ENCODE peak calls at places on chromosome 18, in five cellular contexts. O is lower lobe of right lung; G is CD8-positive, alpha-beta T cell; P is epithelial cell of esophagus; H is Calu3. D is an unnamed sample.

GRCh38 chr18:31497711-31498449 is at the start of gene DSG2:
- DNase-seq in P (peak), H (peak), G (no peak), O (peak), D (no peak)

GRCh38 chr18:63545094-63545493 is 2.9 kb downstream of the SERPINB12 start:
- DNase-seq in G (no peak), P (no peak), H (no peak), O (no peak), D (no peak)

GRCh38 chr18:63137999-63138448 is 181.5 kb downstream of the BCL2 start:
- DNase-seq in H (no peak), G (no peak), O (no peak), P (no peak), D (no peak)

GRCh38 chr18:23935804-23936203 is 78.8 kb upstream of the TTC39C start:
- DNase-seq in G (no peak), O (no peak), H (no peak), P (no peak), D (no peak)

GRCh38 chr18:9260388-9261380 is 73.9 kb upstream of the TWSG1 start:
- DNase-seq in P (no peak), H (no peak), O (no peak), G (no peak), D (no peak)

GRCh38 chr18:23237524-23238151 is 102.4 kb downstream of the CABLES1 start:
- DNase-seq in P (peak), G (no peak), O (peak), H (no peak), D (no peak)

GRCh38 chr18:44238911-44239310 is 441.8 kb upstream of the SETBP1 start:
- DNase-seq in O (no peak), H (no peak), G (no peak), P (no peak), D (no peak)

GRCh38 chr18:62878305-62878704 is 163.0 kb downstream of the PHLPP1 start:
- DNase-seq in P (no peak), H (no peak), O (no peak), G (no peak), D (no peak)

GRCh38 chr18:64099244-64099643 is 49.6 kb downstream of the LINC00305 start:
- DNase-seq in H (no peak), G (no peak), O (no peak), P (no peak), D (no peak)

GRCh38 chr18:58831610-58832009 is 33.1 kb upstream of the ZNF532 start:
- DNase-seq in H (no peak), G (no peak), O (no peak), P (peak), D (no peak)

GRCh38 chr18:69109686-69110085 is 291.0 kb upstream of the DOK6 start:
- DNase-seq in G (no peak), H (no peak), O (no peak), P (no peak), D (no peak)

GRCh38 chr18:42745171-42745570 is 370.3 kb downstream of the RIT2 start:
- DNase-seq in G (no peak), H (no peak), O (no peak), P (no peak), D (no peak)

GRCh38 chr18:32763306-32763705 is 9.5 kb downstream of the KLHL14 start:
- DNase-seq in G (no peak), P (no peak), O (no peak), H (no peak), D (no peak)

GRCh38 chr18:68714707-68715496 is at the start of gene TMX3:
- DNase-seq in H (peak), O (peak), G (peak), P (peak), D (peak)

DNA sequence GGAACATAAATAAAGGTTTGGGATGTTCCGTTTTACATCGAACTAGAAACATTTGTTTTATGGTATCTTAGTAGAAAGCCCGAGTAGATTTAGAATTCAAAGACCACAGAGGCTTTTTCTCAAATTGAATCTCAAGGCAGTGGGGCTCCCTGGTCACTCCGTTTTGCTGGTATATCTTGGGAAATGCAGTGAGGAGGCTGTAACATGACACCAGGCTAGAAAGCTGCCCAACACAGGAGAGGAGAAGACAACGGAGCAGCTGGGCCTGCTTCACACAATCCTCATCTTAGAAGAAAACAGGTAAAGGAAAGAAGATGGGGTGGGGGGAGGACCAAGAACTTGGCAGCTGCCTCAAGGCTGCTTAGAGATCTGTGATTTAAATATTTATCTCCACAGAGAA is 38.3 kb upstream of the EPB41L3 start:
- DNase-seq in H (no peak), P (no peak), G (no peak), O (no peak), D (no peak)
- TF ChIP-seq CTCF in H (no peak), P (no peak), G (no peak), O (no peak), D (no peak)

DNA sequence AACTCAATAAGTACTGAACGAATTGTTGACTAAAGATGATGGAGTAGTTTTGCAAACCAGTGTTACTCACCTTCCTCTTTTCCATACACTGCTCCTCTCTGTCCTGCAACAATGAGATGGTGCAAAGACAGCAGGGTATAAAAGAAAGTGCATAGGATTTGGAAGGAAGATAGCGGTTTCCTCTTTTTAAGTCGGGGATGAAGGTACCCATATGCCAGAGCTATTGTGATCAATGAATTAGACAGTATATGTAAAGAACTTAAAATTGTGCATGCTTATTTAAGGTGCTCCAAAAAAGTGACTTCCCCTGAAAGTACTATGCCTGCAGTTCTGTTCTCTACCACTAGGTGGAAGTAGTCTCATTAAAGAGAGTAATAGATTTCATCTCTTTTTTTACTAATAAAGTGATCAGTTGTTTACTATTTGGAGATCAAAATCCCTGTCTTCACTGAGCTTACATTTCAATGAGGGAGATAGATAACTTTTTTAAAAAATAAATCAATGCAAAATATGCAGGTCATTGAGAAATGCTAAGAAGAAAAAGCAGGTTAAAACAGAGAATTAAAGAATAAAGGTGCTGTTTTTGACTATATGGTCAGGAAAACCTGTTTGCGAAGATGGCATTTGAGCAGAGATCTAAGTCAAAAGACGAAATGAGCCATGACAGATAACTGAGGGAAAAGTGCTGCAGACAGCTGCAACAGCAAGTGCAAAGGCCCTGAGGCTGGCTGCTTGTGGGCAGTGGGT is 339.7 kb upstream of the SLC14A2 start:
- DNase-seq in P (peak), H (peak), O (no peak), G (no peak), D (no peak)
- TF ChIP-seq CTCF in P (peak), H (peak), O (peak), G (peak), D (peak)

GRCh38 chr18:37282386-37283037 is 283.1 kb downstream of the CELF4 start:
- DNase-seq in P (no peak), G (no peak), H (peak), O (no peak), D (no peak)
- TF ChIP-seq CTCF in P (peak), G (no peak), H (peak), O (no peak), D (peak)

DNA sequence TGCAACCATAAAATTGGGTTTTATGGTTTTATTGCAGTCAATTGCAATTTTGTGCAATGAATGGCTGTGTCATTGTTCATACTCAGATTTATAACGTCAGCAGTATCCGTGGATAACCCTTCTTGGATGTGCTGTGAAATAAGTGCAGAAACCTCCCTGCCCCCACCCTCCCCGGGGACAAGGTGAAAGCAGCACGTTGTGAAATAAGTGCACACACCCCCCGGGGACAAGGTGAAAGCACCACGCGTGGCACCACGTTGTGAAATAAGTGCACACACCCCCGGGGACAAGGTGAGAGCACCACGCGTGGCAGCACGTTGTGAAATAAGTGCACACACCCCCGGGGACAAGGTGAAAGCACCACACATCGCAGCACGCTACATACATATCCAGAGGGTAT is 93.6 kb upstream of the NFATC1 start:
- DNase-seq in P (no peak), O (no peak), G (no peak), H (no peak), D (no peak)
- TF ChIP-seq CTCF in P (no peak), O (no peak), G (no peak), H (no peak), D (no peak)

D was measured in chondrocyte.